ENCODE peak calls at places on chromosomes 6 and 20, in four cellular contexts. L is H1, H is K562, Y is SK-N-SH. I is an unnamed sample.

GRCh38 chr20:35735828-35736470 is 6.1 kb downstream of the RBM39 start:
- DNase-seq in H (no peak), L (no peak), Y (no peak), I (no peak)

GRCh38 chr20:56166781-56167465 is 81.6 kb upstream of the MC3R start:
- DNase-seq in L (no peak), H (no peak), Y (no peak), I (no peak)

GRCh38 chr20:61589055-61589385 is 337.0 kb downstream of the CDH4 start:
- DNase-seq in L (no peak), Y (no peak), H (no peak), I (no peak)

GRCh38 chr6:34791164-34791841 is 580 bp upstream of the BLTP3A start:
- DNase-seq in L (peak), Y (peak), H (peak), I (peak)

GRCh38 chr6:56866917-56867522 is 87.9 kb upstream of the BEND6 start:
- DNase-seq in H (no peak), Y (no peak), L (no peak), I (no peak)

GRCh38 chr6:30002871-30003270 is 58.2 kb upstream of the POLR1H start:
- DNase-seq in L (no peak), H (no peak), Y (no peak), I (no peak)

GRCh38 chr6:14498748-14499147 is 381.2 kb downstream of the CD83 start:
- DNase-seq in H (no peak), L (no peak), Y (no peak), I (no peak)

GRCh38 chr6:22364314-22364713 is 67.5 kb upstream of the PRL start:
- DNase-seq in Y (peak), H (no peak), L (no peak), I (no peak)

GRCh38 chr20:60137657-60138245 is 179.5 kb downstream of the CDH26 start:
- DNase-seq in Y (no peak), H (no peak), L (peak), I (peak)

GRCh38 chr6:136889271-136890193 is 32.6 kb upstream of the SLC35D3 start:
- DNase-seq in L (no peak), H (no peak), Y (no peak), I (no peak)

GRCh38 chr20:10758446-10758845 is 84.6 kb upstream of the JAG1 start:
- DNase-seq in H (no peak), Y (no peak), L (no peak), I (no peak)

GRCh38 chr6:57013501-57013900 is 33.0 kb upstream of the KIAA1586 start:
- DNase-seq in L (no peak), Y (no peak), H (peak), I (no peak)

GRCh38 chr6:144899161-144899560 is 614.0 kb downstream of the UTRN start:
- DNase-seq in L (no peak), H (no peak), Y (no peak), I (no peak)

GRCh38 chr6:41682056-41682477 is 43.8 kb downstream of the MDFI start:
- DNase-seq in H (peak), Y (peak), L (peak), I (peak)

GRCh38 chr20:7627734-7628663 is 312.3 kb downstream of the HAO1 start:
- DNase-seq in L (no peak), Y (no peak), H (no peak), I (no peak)

GRCh38 chr6:129501401-129502051 is 208.5 kb downstream of the ARHGAP18 start:
- DNase-seq in H (peak), L (no peak), Y (no peak), I (no peak)

GRCh38 chr6:37127961-37128862 is 41.7 kb upstream of the PIM1 start:
- DNase-seq in Y (no peak), H (peak), L (no peak), I (no peak)

GRCh38 chr6:12610862-12611261 is 105.7 kb upstream of the PHACTR1 start:
- DNase-seq in L (no peak), Y (no peak), H (no peak), I (no peak)

GRCh38 chr6:10510592-10511367 is 10.4 kb upstream of the GCNT2 start:
- DNase-seq in L (no peak), Y (peak), H (peak), I (peak)

GRCh38 chr20:51318058-51318960 is 224.2 kb downstream of the NFATC2 start:
- DNase-seq in Y (peak), H (peak), L (peak), I (peak)

GRCh38 chr20:38735172-38735571 is 10.9 kb downstream of the SLC32A1 start:
- DNase-seq in Y (no peak), H (no peak), L (no peak), I (no peak)

GRCh38 chr20:4025679-4026078 is 10.3 kb upstream of the RNF24 start:
- DNase-seq in L (no peak), H (peak), Y (no peak), I (no peak)

GRCh38 chr20:46355778-46356177 is 47.5 kb upstream of the CDH22 start:
- DNase-seq in H (no peak), L (no peak), Y (no peak), I (no peak)

GRCh38 chr6:111487656-111488055 is 4.6 kb upstream of the REV3L start:
- DNase-seq in Y (no peak), H (no peak), L (no peak), I (no peak)

GRCh38 chr6:2809015-2809414 is 32.6 kb downstream of the SERPINB1 start:
- DNase-seq in H (no peak), Y (no peak), L (no peak), I (no peak)

GRCh38 chr6:2805031-2805430 is 36.6 kb downstream of the SERPINB1 start:
- DNase-seq in Y (no peak), L (no peak), H (no peak), I (no peak)

GRCh38 chr6:2806664-2807063 is 35.0 kb downstream of the SERPINB1 start:
- DNase-seq in H (no peak), L (no peak), Y (no peak), I (no peak)

GRCh38 chr6:2810092-2810671 is 31.5 kb downstream of the SERPINB1 start:
- DNase-seq in Y (no peak), H (no peak), L (no peak), I (no peak)

GRCh38 chr6:2807342-2808090 is 34.1 kb downstream of the SERPINB1 start:
- DNase-seq in L (no peak), Y (no peak), H (no peak), I (no peak)
- TF ChIP-seq TEAD4 in L (no peak), Y (no peak), H (no peak), I (no peak)

GRCh38 chr6:123418101-123418500 is 218.6 kb downstream of the TRDN start:
- DNase-seq in L (no peak), Y (no peak), H (no peak), I (no peak)
- TF ChIP-seq TEAD4 in L (no peak), Y (no peak), H (no peak), I (no peak)

GRCh38 chr6:169854083-169854725 is 102.8 kb downstream of the ERMARD start:
- DNase-seq in L (no peak), Y (no peak), H (no peak), I (no peak)

GRCh38 chr6:169850746-169851145 is 99.3 kb downstream of the ERMARD start:
- DNase-seq in Y (no peak), H (no peak), L (no peak), I (no peak)

GRCh38 chr6:169851641-169852503 is 100.5 kb downstream of the ERMARD start:
- DNase-seq in H (no peak), L (no peak), Y (no peak), I (no peak)

GRCh38 chr6:169853196-169854082 is 102.0 kb downstream of the ERMARD start:
- DNase-seq in H (no peak), L (no peak), Y (no peak), I (no peak)

DNA sequence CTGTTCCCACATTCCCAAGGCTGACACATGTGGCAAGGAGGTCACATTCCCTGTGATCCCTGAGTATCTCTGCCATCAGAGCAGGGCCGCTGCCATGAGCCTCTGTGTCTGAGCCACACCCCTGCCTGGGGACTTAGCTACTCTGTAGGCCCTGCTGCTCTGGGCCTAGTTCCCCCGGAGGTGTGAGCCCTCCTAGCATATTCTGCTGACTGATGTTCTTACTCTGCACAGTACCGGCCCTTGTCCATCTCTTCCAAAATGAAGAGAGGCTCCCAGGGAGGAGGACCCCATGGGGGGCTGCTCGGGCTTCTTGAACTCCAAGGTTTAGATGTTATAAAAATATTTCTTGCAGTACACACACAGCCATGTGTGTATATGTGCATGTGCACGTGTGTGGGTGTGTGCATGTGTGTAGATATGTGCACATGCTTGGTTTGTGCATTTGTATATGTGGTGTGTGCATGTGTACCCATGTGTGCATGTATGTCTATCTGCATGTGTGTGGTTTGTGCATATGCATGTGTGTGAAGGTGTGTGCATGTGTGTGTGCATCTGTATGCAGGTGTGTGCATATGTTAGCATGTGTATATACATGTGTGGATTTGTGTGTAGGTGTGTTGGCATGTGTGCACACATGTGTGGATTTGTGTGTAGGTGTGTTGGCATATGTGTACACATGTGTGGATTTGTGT is 101.2 kb downstream of the ERMARD start:
- DNase-seq in L (no peak), Y (peak), H (no peak), I (no peak)
- TF ChIP-seq TEAD4 in L (no peak), Y (no peak), H (no peak), I (no peak)

GRCh38 chr6:170462366-170463020 is 90.6 kb downstream of the PSMB1 start:
- DNase-seq in Y (no peak), H (no peak), L (no peak), I (no peak)
- TF ChIP-seq TEAD4 in Y (no peak), H (no peak), L (no peak), I (no peak)

DNA sequence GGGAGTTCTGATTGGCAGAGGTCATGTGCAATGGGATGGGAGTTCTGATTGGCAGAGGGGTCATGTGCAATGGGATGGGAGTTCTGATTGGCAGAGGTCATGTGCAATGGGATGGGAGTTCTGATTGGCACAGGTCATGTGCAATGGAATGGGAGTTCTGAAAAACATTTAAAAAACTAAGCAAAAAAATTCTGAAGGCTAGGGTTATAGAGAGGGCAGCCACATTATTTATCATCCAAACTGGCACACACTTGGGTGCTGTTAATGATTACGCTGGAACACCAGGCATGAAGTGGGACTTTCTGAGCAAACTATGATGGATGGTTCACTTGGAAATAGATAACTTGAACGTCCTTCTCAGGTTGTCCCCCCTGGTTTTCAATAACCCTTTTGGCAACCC is 187.9 kb upstream of the FOXQ1 start:
- DNase-seq in Y (no peak), H (no peak), L (no peak), I (no peak)
- TF ChIP-seq TEAD4 in Y (no peak), H (no peak), L (no peak), I (no peak)

GRCh38 chr6:135880066-135880972 is 28.8 kb downstream of the PDE7B start:
- DNase-seq in L (no peak), Y (no peak), H (no peak), I (no peak)
- TF ChIP-seq TEAD4 in L (no peak), Y (no peak), H (no peak), I (no peak)

GRCh38 chr6:44906761-44907160 is 421.4 kb upstream of the RUNX2 start:
- DNase-seq in Y (no peak), H (no peak), L (no peak), I (no peak)
- TF ChIP-seq TEAD4 in Y (no peak), H (no peak), L (no peak), I (no peak)

GRCh38 chr20:605237-605636 is 4.9 kb downstream of the TCF15 start:
- DNase-seq in H (no peak), Y (no peak), L (no peak), I (no peak)
- TF ChIP-seq TEAD4 in H (no peak), Y (no peak), L (no peak), I (no peak)

GRCh38 chr20:47973519-47974233 is 188.4 kb upstream of the SULF2 start:
- DNase-seq in H (no peak), Y (no peak), L (peak), I (peak)
- TF ChIP-seq TEAD4 in H (no peak), Y (no peak), L (no peak), I (no peak)